ENCODE peak calls at places on chromosomes 16 and 17, in four cellular contexts. One of them, this sample, is unnamed. For H3K36me3 and H3K4me1, the result is how much of the 10 kb centered on the place peaks cover.

GRCh38 chr16:22641030-22641671 is 130.5 kb downstream of the NPIPB5 start:
- DNase-seq in endothelial cell of umbilical vein: peak
- DNase-seq in HCT116: peak
- DNase-seq in GM23248: peak
- DNase-seq in this sample: peak

GRCh38 chr17:3710951-3711383 is 12.7 kb upstream of the HASPIN start:
- DNase-seq in HCT116: no peak
- DNase-seq in endothelial cell of umbilical vein: peak
- DNase-seq in GM23248: peak
- DNase-seq in this sample: no peak

GRCh38 chr17:58006563-58006923 is 503 bp downstream of the SRSF1 start:
- DNase-seq in HCT116: peak
- DNase-seq in GM23248: peak
- DNase-seq in endothelial cell of umbilical vein: peak
- DNase-seq in this sample: peak

GRCh38 chr16:83799336-83799735 is 8.4 kb upstream of the HSBP1 start:
- DNase-seq in HCT116: no peak
- DNase-seq in GM23248: no peak
- DNase-seq in endothelial cell of umbilical vein: no peak
- DNase-seq in this sample: no peak

GRCh38 chr16:48384305-48384981 is 770 bp downstream of the SIAH1 start:
- DNase-seq in HCT116: no peak
- DNase-seq in GM23248: peak
- DNase-seq in endothelial cell of umbilical vein: peak
- DNase-seq in this sample: peak

GRCh38 chr16:1642148-1642547 is 30.0 kb downstream of the CRAMP1 start:
- DNase-seq in HCT116: no peak
- DNase-seq in GM23248: no peak
- DNase-seq in endothelial cell of umbilical vein: no peak
- DNase-seq in this sample: no peak

GRCh38 chr17:9646556-9646905 is 1.2 kb downstream of the USP43 start:
- DNase-seq in HCT116: no peak
- DNase-seq in GM23248: no peak
- DNase-seq in endothelial cell of umbilical vein: no peak
- DNase-seq in this sample: no peak

GRCh38 chr17:67491009-67491677 is 114.1 kb downstream of the PITPNC1 start:
- DNase-seq in endothelial cell of umbilical vein: peak
- DNase-seq in HCT116: peak
- DNase-seq in GM23248: peak
- DNase-seq in this sample: no peak

GRCh38 chr17:72422505-72423285 is 301.9 kb downstream of the SOX9 start:
- DNase-seq in endothelial cell of umbilical vein: peak
- DNase-seq in HCT116: peak
- DNase-seq in GM23248: peak
- DNase-seq in this sample: no peak

GRCh38 chr17:35844547-35844946 is 24.1 kb downstream of the HEATR9 start:
- DNase-seq in GM23248: no peak
- DNase-seq in HCT116: no peak
- DNase-seq in endothelial cell of umbilical vein: no peak
- DNase-seq in this sample: no peak

GRCh38 chr16:57540387-57540786 is 2.1 kb upstream of the ADGRG5 start:
- DNase-seq in GM23248: no peak
- DNase-seq in HCT116: no peak
- DNase-seq in endothelial cell of umbilical vein: no peak
- DNase-seq in this sample: no peak

GRCh38 chr17:82806645-82807044 is 33.2 kb downstream of the ZNF750 start:
- DNase-seq in HCT116: no peak
- DNase-seq in endothelial cell of umbilical vein: no peak
- DNase-seq in GM23248: no peak
- DNase-seq in this sample: no peak

GRCh38 chr17:8326591-8327583 is 12.8 kb upstream of the ODF4 start:
- DNase-seq in HCT116: no peak
- DNase-seq in GM23248: peak
- DNase-seq in endothelial cell of umbilical vein: peak
- DNase-seq in this sample: no peak
- TF ChIP-seq EZH2 in HCT116: no peak
- TF ChIP-seq EZH2 in GM23248: no peak
- TF ChIP-seq EZH2 in endothelial cell of umbilical vein: no peak
- TF ChIP-seq EZH2 in this sample: no peak

DNA sequence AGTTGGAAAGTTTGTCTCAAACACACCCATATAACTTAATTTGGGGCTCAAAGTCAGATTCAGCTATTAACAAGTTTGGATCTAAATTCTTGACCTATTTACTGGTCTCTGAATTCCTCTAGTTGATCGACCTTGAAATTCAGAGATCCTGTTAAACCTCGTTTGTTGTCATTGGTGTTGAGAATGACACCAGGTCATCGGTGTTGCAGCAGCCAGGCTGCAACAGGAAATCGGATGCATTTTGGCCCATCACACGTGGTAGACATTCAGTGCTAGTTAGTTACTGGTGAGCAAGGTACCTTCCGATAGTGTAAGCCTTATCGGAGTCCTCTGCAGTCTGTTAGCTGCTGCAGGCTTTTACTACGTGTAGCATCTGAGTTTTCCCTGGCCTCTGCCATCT is 82.3 kb downstream of the WWP2 start:
- DNase-seq in HCT116: no peak
- DNase-seq in GM23248: no peak
- DNase-seq in endothelial cell of umbilical vein: no peak
- DNase-seq in this sample: no peak
- H3K36me3 ChIP-seq in HCT116: under half
- H3K36me3 ChIP-seq in GM23248: under half
- H3K36me3 ChIP-seq in endothelial cell of umbilical vein: under half
- H3K36me3 ChIP-seq in this sample: under half

GRCh38 chr16:8950580-8951077 is 13.1 kb downstream of the USP7 start:
- DNase-seq in endothelial cell of umbilical vein: no peak
- DNase-seq in GM23248: peak
- DNase-seq in HCT116: no peak
- DNase-seq in this sample: no peak

GRCh38 chr16:8951447-8952280 is 12.0 kb downstream of the USP7 start:
- DNase-seq in endothelial cell of umbilical vein: no peak
- DNase-seq in HCT116: no peak
- DNase-seq in GM23248: no peak
- DNase-seq in this sample: no peak

GRCh38 chr16:8948069-8948593 is 15.6 kb downstream of the USP7 start:
- DNase-seq in HCT116: no peak
- DNase-seq in endothelial cell of umbilical vein: no peak
- DNase-seq in GM23248: no peak
- DNase-seq in this sample: no peak

GRCh38 chr16:8948831-8949230 is 14.9 kb downstream of the USP7 start:
- DNase-seq in GM23248: no peak
- DNase-seq in HCT116: no peak
- DNase-seq in endothelial cell of umbilical vein: no peak
- DNase-seq in this sample: no peak

DNA sequence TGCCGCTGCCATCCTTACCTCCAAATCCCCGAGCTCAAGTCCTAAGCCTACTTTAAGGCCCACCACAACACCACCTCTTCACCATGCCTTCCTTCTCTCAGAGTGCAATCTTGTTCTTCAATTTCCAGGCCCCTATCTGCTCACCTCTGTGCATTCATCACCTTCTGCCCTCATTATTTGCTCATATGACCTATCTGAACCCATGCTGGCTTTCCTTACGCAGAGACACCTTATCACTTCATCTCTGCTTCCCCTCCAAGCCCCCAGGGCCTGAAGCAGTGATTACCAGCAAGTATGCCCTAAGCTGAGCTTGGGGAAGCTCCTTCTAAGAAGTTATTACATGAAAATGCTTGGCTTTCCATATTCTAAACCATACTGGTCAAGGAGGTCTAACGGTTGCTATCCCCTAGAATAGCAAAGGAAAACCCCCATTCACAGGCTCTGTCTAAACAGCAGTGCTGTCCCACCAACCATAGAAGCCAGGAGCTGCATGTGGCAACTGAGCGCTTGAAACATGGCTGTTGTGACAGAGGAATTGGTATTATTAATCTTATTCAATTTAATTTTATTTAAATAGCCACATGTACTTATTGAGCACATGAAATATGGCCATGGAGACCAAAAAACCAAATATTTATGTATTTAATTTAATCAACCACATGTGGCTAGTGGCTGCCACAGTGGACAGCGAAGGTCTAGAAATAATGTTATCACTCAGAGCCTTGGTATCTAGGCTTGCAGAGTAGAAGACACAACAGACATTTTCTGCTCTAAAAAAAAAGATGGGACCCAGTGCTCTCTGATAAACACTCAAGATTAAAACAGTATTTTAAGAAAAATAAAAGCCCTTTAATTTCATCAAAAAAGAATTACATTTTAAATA is 13.9 kb downstream of the USP7 start:
- DNase-seq in endothelial cell of umbilical vein: no peak
- DNase-seq in GM23248: no peak
- DNase-seq in HCT116: no peak
- DNase-seq in this sample: no peak
- H3K4me1 ChIP-seq in endothelial cell of umbilical vein: under half
- H3K4me1 ChIP-seq in GM23248: under half
- H3K4me1 ChIP-seq in HCT116: under half
- H3K4me1 ChIP-seq in this sample: under half

DNA sequence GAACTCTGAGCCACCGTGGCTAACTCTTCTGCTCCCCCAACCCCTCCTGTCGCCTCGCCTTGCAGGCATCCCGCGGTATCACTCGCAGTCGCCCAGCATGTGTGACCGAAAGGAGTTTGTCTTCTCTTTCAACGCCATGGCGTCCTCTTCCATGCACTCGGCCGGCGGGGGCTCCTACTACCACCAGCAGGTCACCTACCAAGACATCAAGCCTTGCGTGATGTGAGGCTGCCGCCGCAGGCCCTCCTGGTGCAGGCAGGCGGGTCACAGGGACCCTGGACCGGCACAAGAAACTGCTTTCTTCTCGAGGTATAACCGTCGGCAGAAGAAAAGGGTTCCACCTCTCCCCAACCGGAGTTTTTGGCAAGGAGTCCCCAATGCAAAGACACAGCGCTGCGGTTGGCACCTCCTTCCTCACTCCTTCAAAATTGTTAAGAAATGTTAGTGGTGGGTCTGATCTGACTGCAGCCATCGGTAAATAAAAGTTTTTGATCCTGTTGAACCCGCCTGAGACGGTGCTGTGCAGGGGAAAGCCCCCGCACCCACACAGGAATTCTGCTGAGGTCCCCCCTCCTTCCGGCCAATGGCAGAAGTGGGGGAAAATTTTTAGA is 2.6 kb downstream of the FOXF1 start:
- DNase-seq in endothelial cell of umbilical vein: no peak
- DNase-seq in HCT116: no peak
- DNase-seq in GM23248: no peak
- DNase-seq in this sample: no peak
- TF ChIP-seq EZH2 in endothelial cell of umbilical vein: peak
- TF ChIP-seq EZH2 in HCT116: no peak
- TF ChIP-seq EZH2 in GM23248: no peak
- TF ChIP-seq EZH2 in this sample: peak

DNA sequence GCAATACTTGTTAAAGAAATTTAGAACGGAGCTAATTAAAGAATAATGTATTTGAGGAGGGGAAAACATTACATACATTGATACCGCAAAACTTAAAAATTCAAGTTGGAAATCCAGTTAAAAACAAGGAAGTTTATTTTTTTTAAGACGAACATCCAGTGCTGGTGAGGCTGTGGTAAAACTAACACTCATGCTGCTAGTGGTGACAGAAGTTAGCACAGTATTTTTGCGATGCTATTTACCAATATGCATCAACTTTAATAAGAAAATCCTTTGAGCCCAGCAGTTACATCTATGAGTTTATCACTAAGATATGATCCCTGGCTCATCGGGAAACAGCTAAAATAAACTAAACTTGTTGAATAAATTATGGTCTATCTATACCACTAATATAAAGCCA is 31.7 kb downstream of the GSPT1 start:
- DNase-seq in endothelial cell of umbilical vein: no peak
- DNase-seq in HCT116: no peak
- DNase-seq in GM23248: no peak
- DNase-seq in this sample: no peak
- H3K36me3 ChIP-seq in endothelial cell of umbilical vein: under half
- H3K36me3 ChIP-seq in HCT116: half or more
- H3K36me3 ChIP-seq in GM23248: half or more
- H3K36me3 ChIP-seq in this sample: half or more

GRCh38 chr16:74990832-74991231 is 5.9 kb upstream of the WDR59 start:
- DNase-seq in GM23248: no peak
- DNase-seq in endothelial cell of umbilical vein: no peak
- DNase-seq in HCT116: no peak
- DNase-seq in this sample: no peak
- H3K4me1 ChIP-seq in GM23248: under half
- H3K4me1 ChIP-seq in endothelial cell of umbilical vein: under half
- H3K4me1 ChIP-seq in HCT116: under half
- H3K4me1 ChIP-seq in this sample: under half